ENCODE peak calls at places on chromosomes 1 and 21, in four cellular contexts. One of them, this sample, is unnamed. For H3K27me3, the result is how much of the 10 kb centered on the place peaks cover.

GRCh38 chr1:10631811-10632481 is 157.2 kb downstream of the PEX14 start:
- DNase-seq in neural progenitor cell: peak
- DNase-seq in cardiac muscle cell: no peak
- DNase-seq in uterus: no peak
- DNase-seq in this sample: no peak

GRCh38 chr1:201791775-201792166 is 37.2 kb upstream of the IPO9 start:
- DNase-seq in neural progenitor cell: no peak
- DNase-seq in cardiac muscle cell: peak
- DNase-seq in uterus: peak
- DNase-seq in this sample: no peak

GRCh38 chr1:17688217-17688810 is 66.8 kb upstream of the ACTL8 start:
- DNase-seq in neural progenitor cell: no peak
- DNase-seq in cardiac muscle cell: no peak
- DNase-seq in uterus: no peak
- DNase-seq in this sample: no peak

GRCh38 chr1:156308078-156308477 is 9.0 kb upstream of the VHLL start:
- DNase-seq in neural progenitor cell: no peak
- DNase-seq in cardiac muscle cell: peak
- DNase-seq in uterus: no peak
- DNase-seq in this sample: no peak

GRCh38 chr1:31483012-31483946 is 70.3 kb downstream of the SERINC2 start:
- DNase-seq in neural progenitor cell: no peak
- DNase-seq in cardiac muscle cell: peak
- DNase-seq in uterus: peak
- DNase-seq in this sample: no peak

GRCh38 chr1:9374748-9375345 is 82.2 kb downstream of the SPSB1 start:
- DNase-seq in neural progenitor cell: peak
- DNase-seq in cardiac muscle cell: no peak
- DNase-seq in uterus: no peak
- DNase-seq in this sample: no peak

GRCh38 chr21:32336711-32337110 is 38.1 kb downstream of the MRAP start:
- DNase-seq in neural progenitor cell: no peak
- DNase-seq in cardiac muscle cell: peak
- DNase-seq in uterus: no peak
- DNase-seq in this sample: no peak

GRCh38 chr21:32386195-32386870 is 6.5 kb downstream of the URB1 start:
- DNase-seq in neural progenitor cell: no peak
- DNase-seq in cardiac muscle cell: no peak
- DNase-seq in uterus: no peak
- DNase-seq in this sample: no peak

GRCh38 chr1:112448937-112449629 is 53.1 kb downstream of the CTTNBP2NL start:
- DNase-seq in neural progenitor cell: no peak
- DNase-seq in cardiac muscle cell: no peak
- DNase-seq in uterus: no peak
- DNase-seq in this sample: no peak

GRCh38 chr1:92965003-92965402 is 3.7 kb upstream of the DIPK1A start:
- DNase-seq in neural progenitor cell: no peak
- DNase-seq in cardiac muscle cell: no peak
- DNase-seq in uterus: no peak
- DNase-seq in this sample: no peak

GRCh38 chr1:200780545-200781444 is 42.1 kb downstream of the CAMSAP2 start:
- DNase-seq in neural progenitor cell: peak
- DNase-seq in cardiac muscle cell: peak
- DNase-seq in uterus: no peak
- DNase-seq in this sample: no peak

GRCh38 chr1:24828887-24829192 is 83.6 kb downstream of the CLIC4 start:
- DNase-seq in neural progenitor cell: no peak
- DNase-seq in cardiac muscle cell: no peak
- DNase-seq in uterus: no peak
- DNase-seq in this sample: no peak

GRCh38 chr1:96707023-96707422 is 14.6 kb upstream of the PTBP2 start:
- DNase-seq in neural progenitor cell: no peak
- DNase-seq in cardiac muscle cell: no peak
- DNase-seq in uterus: no peak
- DNase-seq in this sample: no peak

GRCh38 chr1:201696217-201696761 is 132.7 kb upstream of the IPO9 start:
- DNase-seq in neural progenitor cell: no peak
- DNase-seq in cardiac muscle cell: peak
- DNase-seq in uterus: peak
- DNase-seq in this sample: peak

GRCh38 chr1:180136311-180136967 is 18.2 kb upstream of the QSOX1 start:
- DNase-seq in neural progenitor cell: no peak
- DNase-seq in cardiac muscle cell: no peak
- DNase-seq in uterus: no peak
- DNase-seq in this sample: no peak

GRCh38 chr1:206663832-206664652 is 20.7 kb upstream of the MAPKAPK2 start:
- DNase-seq in neural progenitor cell: peak
- DNase-seq in cardiac muscle cell: peak
- DNase-seq in uterus: peak
- DNase-seq in this sample: no peak

GRCh38 chr1:174399211-174399610 is 48.6 kb upstream of the GPR52 start:
- DNase-seq in neural progenitor cell: no peak
- DNase-seq in cardiac muscle cell: no peak
- DNase-seq in uterus: no peak
- DNase-seq in this sample: no peak

GRCh38 chr1:226569879-226570547 is 21.4 kb downstream of the STUM start:
- DNase-seq in neural progenitor cell: peak
- DNase-seq in cardiac muscle cell: no peak
- DNase-seq in uterus: no peak
- DNase-seq in this sample: no peak

GRCh38 chr21:41868062-41868710 is 11.0 kb downstream of the PRDM15 start:
- DNase-seq in neural progenitor cell: no peak
- DNase-seq in cardiac muscle cell: no peak
- DNase-seq in uterus: no peak
- DNase-seq in this sample: no peak

GRCh38 chr1:76933847-76934657 is 66.8 kb downstream of the ST6GALNAC5 start:
- DNase-seq in neural progenitor cell: peak
- DNase-seq in cardiac muscle cell: no peak
- DNase-seq in uterus: no peak
- DNase-seq in this sample: no peak

GRCh38 chr1:58874327-58874726 is 90.5 kb upstream of the JUN start:
- DNase-seq in neural progenitor cell: no peak
- DNase-seq in cardiac muscle cell: no peak
- DNase-seq in uterus: no peak
- DNase-seq in this sample: no peak

GRCh38 chr1:15810073-15810472 is 2.6 kb upstream of the UQCRHL start:
- DNase-seq in neural progenitor cell: no peak
- DNase-seq in cardiac muscle cell: no peak
- DNase-seq in uterus: no peak
- DNase-seq in this sample: no peak

GRCh38 chr1:38779491-38779890 is 80.1 kb downstream of the RRAGC start:
- DNase-seq in neural progenitor cell: no peak
- DNase-seq in cardiac muscle cell: no peak
- DNase-seq in uterus: no peak
- DNase-seq in this sample: no peak
- H3K27me3 ChIP-seq in neural progenitor cell: under half
- H3K27me3 ChIP-seq in cardiac muscle cell: under half
- H3K27me3 ChIP-seq in uterus: under half
- H3K27me3 ChIP-seq in this sample: under half

GRCh38 chr1:203891950-203892349 is 30.6 kb downstream of the SNRPE start:
- DNase-seq in neural progenitor cell: no peak
- DNase-seq in cardiac muscle cell: peak
- DNase-seq in uterus: no peak
- DNase-seq in this sample: no peak

DNA sequence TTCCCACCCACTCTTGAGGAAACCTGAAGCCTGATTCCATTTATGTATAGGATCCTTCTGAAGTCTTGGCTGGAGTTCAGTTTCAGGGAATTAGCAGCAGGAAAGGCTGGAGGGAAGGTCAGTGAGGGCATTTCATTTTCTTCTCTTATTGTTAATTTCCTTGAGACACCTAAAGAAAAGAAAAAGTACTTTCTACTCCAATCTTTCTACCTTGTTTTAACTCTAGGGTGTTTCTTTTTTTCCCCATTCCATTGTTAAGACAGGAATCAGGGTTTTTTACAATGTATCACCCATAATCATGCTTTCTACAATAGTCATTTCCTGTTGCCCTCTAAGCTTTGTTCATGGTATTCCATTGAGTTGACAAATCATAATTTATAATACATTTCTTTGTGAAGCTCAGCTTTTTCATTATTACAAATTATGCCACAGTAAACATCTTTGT is 27.4 kb downstream of the SNRPE start:
- DNase-seq in neural progenitor cell: no peak
- DNase-seq in cardiac muscle cell: peak
- DNase-seq in uterus: no peak
- DNase-seq in this sample: no peak
- H3K27ac ChIP-seq in neural progenitor cell: no peak
- H3K27ac ChIP-seq in cardiac muscle cell: no peak
- H3K27ac ChIP-seq in uterus: no peak
- H3K27ac ChIP-seq in this sample: no peak

GRCh38 chr1:47230692-47231313 is 1.2 kb downstream of the TAL1 start:
- DNase-seq in neural progenitor cell: peak
- DNase-seq in cardiac muscle cell: peak
- DNase-seq in uterus: no peak
- DNase-seq in this sample: no peak

GRCh38 chr1:47232187-47232874 is at the start of gene TAL1:
- DNase-seq in neural progenitor cell: peak
- DNase-seq in cardiac muscle cell: peak
- DNase-seq in uterus: no peak
- DNase-seq in this sample: no peak

GRCh38 chr1:47231314-47232186 is 475 bp downstream of the TAL1 start:
- DNase-seq in neural progenitor cell: peak
- DNase-seq in cardiac muscle cell: peak
- DNase-seq in uterus: no peak
- DNase-seq in this sample: no peak

GRCh38 chr1:47235280-47235679 is 3.3 kb upstream of the TAL1 start:
- DNase-seq in neural progenitor cell: no peak
- DNase-seq in cardiac muscle cell: no peak
- DNase-seq in uterus: no peak
- DNase-seq in this sample: no peak

GRCh38 chr1:47233165-47233564 is 1.1 kb upstream of the TAL1 start:
- DNase-seq in neural progenitor cell: no peak
- DNase-seq in cardiac muscle cell: no peak
- DNase-seq in uterus: no peak
- DNase-seq in this sample: no peak
- H3K27me3 ChIP-seq in neural progenitor cell: half or more
- H3K27me3 ChIP-seq in cardiac muscle cell: half or more
- H3K27me3 ChIP-seq in uterus: half or more
- H3K27me3 ChIP-seq in this sample: half or more

GRCh38 chr1:94754570-94754969 is 65.6 kb upstream of the SLC44A3 start:
- DNase-seq in neural progenitor cell: no peak
- DNase-seq in cardiac muscle cell: peak
- DNase-seq in uterus: no peak
- DNase-seq in this sample: no peak

GRCh38 chr1:94753171-94753972 is 66.8 kb upstream of the SLC44A3 start:
- DNase-seq in neural progenitor cell: no peak
- DNase-seq in cardiac muscle cell: peak
- DNase-seq in uterus: no peak
- DNase-seq in this sample: no peak

GRCh38 chr1:94757931-94758330 is 62.2 kb upstream of the SLC44A3 start:
- DNase-seq in neural progenitor cell: peak
- DNase-seq in cardiac muscle cell: peak
- DNase-seq in uterus: peak
- DNase-seq in this sample: no peak

GRCh38 chr1:94755675-94756074 is 64.5 kb upstream of the SLC44A3 start:
- DNase-seq in neural progenitor cell: no peak
- DNase-seq in cardiac muscle cell: peak
- DNase-seq in uterus: peak
- DNase-seq in this sample: peak

GRCh38 chr1:94754101-94754500 is 66.1 kb upstream of the SLC44A3 start:
- DNase-seq in neural progenitor cell: no peak
- DNase-seq in cardiac muscle cell: peak
- DNase-seq in uterus: no peak
- DNase-seq in this sample: no peak
- H3K27ac ChIP-seq in neural progenitor cell: no peak
- H3K27ac ChIP-seq in cardiac muscle cell: no peak
- H3K27ac ChIP-seq in uterus: no peak
- H3K27ac ChIP-seq in this sample: no peak

DNA sequence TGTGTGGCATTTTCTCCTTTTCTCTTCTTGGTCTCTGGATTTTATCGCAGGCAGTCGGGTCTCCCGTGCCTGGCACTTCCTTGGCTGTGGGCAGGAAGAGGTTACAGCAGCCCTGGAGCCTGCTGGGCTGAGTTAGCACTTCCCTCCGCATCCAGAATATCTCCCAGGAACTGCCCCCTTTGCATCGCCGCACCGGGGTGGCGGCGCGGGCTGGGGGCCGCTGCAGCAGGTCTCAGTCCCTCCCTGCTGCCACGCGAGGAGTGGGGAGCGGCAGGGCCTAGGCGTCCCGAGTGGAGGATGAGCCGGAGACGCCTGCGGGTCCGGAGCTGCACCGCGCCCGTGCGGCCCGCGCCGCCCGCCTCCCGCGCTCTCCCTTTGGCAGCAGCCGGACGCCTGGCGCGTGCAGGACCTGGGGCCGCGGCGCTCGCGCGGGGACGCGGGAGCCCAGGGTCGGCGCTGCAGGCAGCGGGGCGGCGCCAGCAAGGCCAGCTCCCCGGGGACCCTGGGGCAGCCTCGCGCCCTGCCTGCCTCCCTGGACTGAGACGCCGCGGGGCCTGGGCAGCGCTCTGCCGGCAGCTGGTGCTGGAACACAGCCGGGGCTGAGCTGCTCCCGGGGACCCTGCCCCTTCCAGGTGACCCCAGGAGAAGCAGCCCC is 192.8 kb downstream of the PRDM2 start:
- DNase-seq in neural progenitor cell: peak
- DNase-seq in cardiac muscle cell: peak
- DNase-seq in uterus: no peak
- DNase-seq in this sample: no peak
- H3K27me3 ChIP-seq in neural progenitor cell: half or more
- H3K27me3 ChIP-seq in cardiac muscle cell: half or more
- H3K27me3 ChIP-seq in uterus: under half
- H3K27me3 ChIP-seq in this sample: under half

GRCh38 chr1:44288883-44289282 is 66.2 kb downstream of the ERI3 start:
- DNase-seq in neural progenitor cell: no peak
- DNase-seq in cardiac muscle cell: no peak
- DNase-seq in uterus: no peak
- DNase-seq in this sample: no peak

GRCh38 chr1:44293761-44294315 is 61.2 kb downstream of the ERI3 start:
- DNase-seq in neural progenitor cell: no peak
- DNase-seq in cardiac muscle cell: no peak
- DNase-seq in uterus: no peak
- DNase-seq in this sample: no peak

GRCh38 chr1:44292641-44293040 is 62.4 kb downstream of the ERI3 start:
- DNase-seq in neural progenitor cell: no peak
- DNase-seq in cardiac muscle cell: no peak
- DNase-seq in uterus: no peak
- DNase-seq in this sample: no peak

GRCh38 chr1:44289530-44289929 is 65.5 kb downstream of the ERI3 start:
- DNase-seq in neural progenitor cell: no peak
- DNase-seq in cardiac muscle cell: no peak
- DNase-seq in uterus: no peak
- DNase-seq in this sample: no peak

GRCh38 chr1:44290250-44291094 is 64.6 kb downstream of the ERI3 start:
- DNase-seq in neural progenitor cell: no peak
- DNase-seq in cardiac muscle cell: no peak
- DNase-seq in uterus: no peak
- DNase-seq in this sample: no peak
- H3K27ac ChIP-seq in neural progenitor cell: no peak
- H3K27ac ChIP-seq in cardiac muscle cell: peak
- H3K27ac ChIP-seq in uterus: no peak
- H3K27ac ChIP-seq in this sample: no peak

This sample was measured in tibial nerve.